ENCODE peak calls at places on chromosome 13, in six cellular contexts. F is heart right ventricle; N is brain microvascular endothelial cell; D is spleen; S is CD4-positive, CD25-positive, alpha-beta regulatory T cell; B is Panc1. A is an unnamed sample. For H3K36me3, the result is how much of the 10 kb centered on the place peaks cover.

GRCh38 chr13:60379837-60380236 is 17.2 kb upstream of the TDRD3 start:
- DNase-seq in F (no peak), N (no peak), D (no peak), S (no peak), B (no peak), A (no peak)

GRCh38 chr13:67048084-67048792 is 181.9 kb downstream of the PCDH9 start:
- DNase-seq in F (no peak), N (peak), D (no peak), S (no peak), B (no peak), A (no peak)

GRCh38 chr13:52353116-52353718 is 52.8 kb downstream of the THSD1 start:
- DNase-seq in F (no peak), N (peak), D (no peak), S (no peak), B (no peak), A (no peak)

GRCh38 chr13:38875186-38875875 is 115.3 kb downstream of the STOML3 start:
- DNase-seq in F (no peak), N (no peak), D (no peak), S (no peak), B (no peak), A (no peak)

GRCh38 chr13:27038323-27038722 is 133.3 kb downstream of the USP12 start:
- DNase-seq in F (no peak), N (peak), D (no peak), S (no peak), B (no peak), A (no peak)

GRCh38 chr13:74825170-74825948 is 656.6 kb downstream of the TBC1D4 start:
- DNase-seq in F (no peak), N (peak), D (no peak), S (no peak), B (no peak), A (no peak)

GRCh38 chr13:73473016-73473415 is 414.2 kb downstream of the KLF5 start:
- DNase-seq in F (no peak), N (no peak), D (no peak), S (no peak), B (no peak), A (no peak)

GRCh38 chr13:48161530-48162179 is 66.8 kb upstream of the MED4 start:
- DNase-seq in F (peak), N (no peak), D (peak), S (no peak), B (no peak), A (no peak)

GRCh38 chr13:29582171-29582570 is 13.3 kb downstream of the SLC7A1 start:
- DNase-seq in F (peak), N (no peak), D (no peak), S (no peak), B (no peak), A (no peak)

GRCh38 chr13:26784704-26785639 is 24.4 kb upstream of the GPR12 start:
- DNase-seq in F (no peak), N (no peak), D (peak), S (no peak), B (no peak), A (no peak)

GRCh38 chr13:29844441-29844840 is 6.0 kb downstream of the UBL3 start:
- DNase-seq in F (no peak), N (no peak), D (no peak), S (no peak), B (no peak), A (no peak)

GRCh38 chr13:51271528-51272070 is 49.4 kb downstream of the FAM124A start:
- DNase-seq in F (no peak), N (no peak), D (no peak), S (no peak), B (no peak), A (no peak)

GRCh38 chr13:95970878-95971277 is 82.3 kb downstream of the UGGT2 start:
- DNase-seq in F (no peak), N (no peak), D (no peak), S (no peak), B (no peak), A (no peak)

GRCh38 chr13:102657630-102658029 is 37.2 kb downstream of the METTL21C start:
- DNase-seq in F (no peak), N (no peak), D (no peak), S (no peak), B (no peak), A (no peak)

GRCh38 chr13:99123101-99124045 is 77.3 kb upstream of the UBAC2 start:
- DNase-seq in F (no peak), N (peak), D (no peak), S (no peak), B (no peak), A (no peak)

GRCh38 chr13:99159331-99160061 is 41.2 kb upstream of the UBAC2 start:
- DNase-seq in F (no peak), N (no peak), D (no peak), S (no peak), B (no peak), A (no peak)

GRCh38 chr13:51599444-51600176 is 15.3 kb downstream of the WDFY2 start:
- DNase-seq in F (no peak), N (no peak), D (no peak), S (no peak), B (no peak), A (no peak)

GRCh38 chr13:111945086-111945485 is 121.9 kb upstream of the SOX1 start:
- DNase-seq in F (no peak), N (no peak), D (peak), S (no peak), B (no peak), A (no peak)

GRCh38 chr13:18952225-18953016 is 229.2 kb downstream of the TUBA3C start:
- DNase-seq in F (no peak), N (no peak), D (peak), S (no peak), B (no peak), A (no peak)

GRCh38 chr13:114096811-114097503 is 35.5 kb downstream of the RASA3 start:
- DNase-seq in F (no peak), N (no peak), D (peak), S (no peak), B (no peak), A (no peak)

DNA sequence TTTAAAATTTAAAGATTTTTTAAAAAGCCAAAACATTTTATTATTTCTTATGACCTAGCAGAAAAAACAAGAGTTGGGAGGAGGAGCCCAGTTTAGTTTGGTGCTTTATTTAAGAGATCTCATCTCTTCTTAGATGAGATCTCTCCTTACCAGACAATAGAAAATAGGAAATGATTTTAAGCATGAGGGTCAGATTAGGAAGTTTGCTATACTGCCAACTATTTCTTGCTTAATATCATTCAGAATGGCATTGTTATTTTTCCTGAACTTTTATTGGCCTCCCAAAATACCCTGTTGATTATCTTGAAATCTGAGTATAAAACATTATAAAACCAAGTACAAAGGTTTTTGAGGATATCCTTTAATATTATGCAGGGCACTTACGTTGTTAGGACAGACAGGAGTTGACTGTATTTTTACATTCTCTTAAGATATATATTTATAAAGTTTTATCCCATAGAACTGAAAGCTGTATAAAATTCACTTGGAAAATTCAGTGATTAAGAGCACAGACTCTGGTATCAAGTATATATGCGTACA is 56.1 kb downstream of the DNAJC15 start:
- DNase-seq in F (no peak), N (no peak), D (no peak), S (no peak), B (no peak), A (no peak)
- H3K36me3 ChIP-seq in F (under half), N (under half), D (under half), S (under half), B (under half), A (under half)

DNA sequence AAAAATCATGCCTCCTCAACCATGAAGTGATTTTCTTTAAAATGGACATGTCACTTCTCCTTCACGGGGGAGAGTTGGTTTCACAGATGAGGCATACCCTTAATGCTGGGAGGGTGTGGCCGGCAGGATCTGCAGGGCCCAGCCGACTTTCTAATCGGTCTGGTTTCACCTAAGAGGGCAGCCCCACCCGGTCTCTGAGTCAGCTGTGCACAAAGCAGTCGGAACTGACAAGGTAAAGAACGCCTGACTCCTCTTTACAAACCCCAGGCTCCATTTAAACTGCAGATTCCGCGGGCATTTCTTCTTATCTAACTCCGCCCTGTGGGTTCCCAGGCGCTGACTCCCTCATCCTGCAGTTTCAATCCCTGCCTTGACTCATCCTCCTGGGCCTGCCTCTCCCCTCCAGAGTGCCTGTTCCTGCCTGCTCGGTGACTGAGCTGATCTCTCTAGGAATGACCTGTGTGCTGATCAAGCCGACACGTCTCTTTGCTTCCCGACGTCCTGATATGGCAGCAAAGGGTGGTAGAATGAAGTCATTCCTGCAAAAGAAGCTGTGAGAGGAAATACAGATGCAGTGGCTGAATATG is 63.4 kb downstream of the EFNB2 start:
- DNase-seq in F (no peak), N (peak), D (no peak), S (no peak), B (peak), A (no peak)
- H3K27ac ChIP-seq in F (peak), N (no peak), D (no peak), S (no peak), B (no peak), A (no peak)

GRCh38 chr13:83183439-83184149 is 698.7 kb downstream of the SLITRK1 start:
- DNase-seq in F (no peak), N (no peak), D (no peak), S (no peak), B (no peak), A (no peak)
- H3K36me3 ChIP-seq in F (under half), N (under half), D (under half), S (under half), B (under half), A (under half)

DNA sequence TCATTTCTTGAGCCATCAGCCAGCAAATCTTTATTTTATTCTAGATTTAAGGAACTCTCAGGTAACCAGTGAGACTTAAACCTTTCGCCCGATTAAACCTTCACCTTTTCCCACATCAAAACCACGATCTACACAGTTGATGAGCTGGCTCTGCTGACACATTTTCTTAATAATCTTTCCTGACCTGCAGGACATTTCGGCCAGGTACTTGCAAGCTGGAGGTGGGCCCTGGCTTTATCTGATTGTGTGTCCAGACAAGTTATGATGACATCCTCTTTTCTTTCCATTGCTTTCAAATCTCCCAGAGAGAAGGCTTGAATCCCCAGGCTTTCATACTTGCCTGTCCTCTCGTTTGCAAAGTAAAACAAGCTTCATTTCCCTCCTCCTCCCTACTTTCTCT is 144.2 kb downstream of the EFNB2 start:
- DNase-seq in F (no peak), N (no peak), D (no peak), S (no peak), B (no peak), A (no peak)
- H3K27ac ChIP-seq in F (no peak), N (no peak), D (no peak), S (no peak), B (no peak), A (no peak)

DNA sequence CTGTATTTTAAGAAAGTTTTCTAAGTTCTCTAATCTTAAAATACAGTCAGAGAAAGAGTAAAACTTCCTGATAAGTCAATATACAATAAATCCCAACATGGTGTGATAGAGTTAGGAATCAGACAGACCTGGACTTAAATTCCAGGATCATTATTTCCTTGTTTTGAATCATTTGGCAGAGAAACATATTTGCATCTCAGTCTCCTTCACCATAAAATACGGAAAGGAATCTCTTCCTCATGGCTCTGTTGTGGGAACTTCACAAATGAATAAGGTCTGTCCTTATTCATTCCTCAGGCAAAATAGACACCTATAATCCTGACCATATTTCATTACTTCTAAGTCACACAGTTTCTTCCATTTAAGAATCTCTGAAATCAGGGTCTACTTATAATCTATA is 19.3 kb upstream of the SERP2 start:
- DNase-seq in F (no peak), N (no peak), D (no peak), S (no peak), B (no peak), A (no peak)
- H3K36me3 ChIP-seq in F (under half), N (under half), D (under half), S (under half), B (under half), A (under half)

DNA sequence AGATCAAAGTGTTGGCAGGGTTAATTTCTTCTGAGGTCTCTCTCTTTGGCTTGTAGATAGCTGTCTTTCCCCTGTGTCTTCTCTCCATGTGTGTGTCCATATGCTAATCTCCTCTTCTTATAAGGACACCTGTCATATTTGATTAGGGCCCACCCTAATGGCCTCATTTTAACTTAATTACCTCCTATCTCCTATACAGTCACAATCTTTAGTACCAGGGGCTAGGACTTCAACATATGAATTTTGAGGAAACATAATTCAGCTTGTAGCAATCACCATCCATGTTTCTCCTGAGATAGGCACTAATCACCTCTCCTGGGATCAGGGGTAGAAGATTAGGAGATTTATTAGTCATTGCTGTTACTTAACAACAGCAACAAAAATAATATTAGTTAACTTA is 196.1 kb upstream of the RXFP2 start:
- DNase-seq in F (no peak), N (no peak), D (no peak), S (no peak), B (no peak), A (no peak)
- H3K27ac ChIP-seq in F (no peak), N (no peak), D (no peak), S (no peak), B (no peak), A (no peak)

GRCh38 chr13:110697842-110698241 is 8.1 kb downstream of the CARS2 start:
- DNase-seq in F (no peak), N (no peak), D (peak), S (no peak), B (no peak), A (no peak)
- H3K36me3 ChIP-seq in F (under half), N (under half), D (half or more), S (half or more), B (under half), A (under half)

GRCh38 chr13:40504641-40505040 is 161.8 kb downstream of the FOXO1 start:
- DNase-seq in F (no peak), N (no peak), D (no peak), S (no peak), B (no peak), A (no peak)
- H3K27ac ChIP-seq in F (peak), N (peak), D (peak), S (no peak), B (no peak), A (no peak)

GRCh38 chr13:79710376-79710775 is 229.4 kb downstream of the NDFIP2 start:
- DNase-seq in F (no peak), N (no peak), D (no peak), S (no peak), B (no peak), A (no peak)
- H3K36me3 ChIP-seq in F (under half), N (under half), D (under half), S (under half), B (under half), A (under half)

GRCh38 chr13:22332411-22332810 is 661.5 kb downstream of the FGF9 start:
- DNase-seq in F (no peak), N (no peak), D (no peak), S (no peak), B (no peak), A (no peak)
- H3K27ac ChIP-seq in F (no peak), N (no peak), D (no peak), S (no peak), B (no peak), A (no peak)